ENCODE peak calls at places on chromosome 15, in eight cellular contexts. T is transverse colon, U is dorsolateral prefrontal cortex, G is fibroblast of lung, K is HepG2, Q is gastrocnemius medialis, F is pancreas, I is AG04450. C is an unnamed sample.

GRCh38 chr15:59170295-59170881 is 36.3 kb upstream of the LDHAL6B start:
- DNase-seq in G (no peak), F (peak; percentile 66), Q (peak; percentile 37), T (peak; percentile 37), I (no peak), U (peak; percentile 34), K (peak; percentile 16), C (no peak)

GRCh38 chr15:28184166-28184565 is 85.1 kb upstream of the OCA2 start:
- DNase-seq in F (no peak), Q (no peak), U (no peak), I (no peak), T (no peak), K (no peak), G (peak; percentile 17), C (no peak)

GRCh38 chr15:42605281-42605744 is 29.9 kb downstream of the STARD9 start:
- DNase-seq in Q (no peak), T (no peak), U (no peak), K (no peak), F (no peak), G (peak; percentile 40), I (no peak), C (no peak)

GRCh38 chr15:68420186-68420684 is 11.7 kb downstream of the ITGA11 start:
- DNase-seq in U (no peak), G (no peak), F (peak; percentile 4), I (no peak), T (no peak), K (peak; percentile 9), Q (no peak), C (no peak)

GRCh38 chr15:65583701-65584100 is 27.2 kb downstream of the INTS14 start:
- DNase-seq in T (peak; percentile 13), K (peak; percentile 37), Q (no peak), G (peak; percentile 29), U (no peak), I (no peak), F (no peak), C (no peak)

GRCh38 chr15:47460775-47461174 is 256.5 kb upstream of the SEMA6D start:
- DNase-seq in Q (peak; percentile 12), F (no peak), U (no peak), I (no peak), T (no peak), G (no peak), K (no peak), C (no peak)

GRCh38 chr15:85568261-85568808 is 187.9 kb downstream of the AKAP13 start:
- DNase-seq in U (no peak), F (no peak), I (no peak), T (no peak), Q (no peak), G (no peak), K (no peak), C (no peak)

GRCh38 chr15:51735611-51736010 is 1.8 kb downstream of the LYSMD2 start:
- DNase-seq in Q (no peak), I (no peak), U (no peak), T (no peak), K (no peak), F (no peak), G (no peak), C (no peak)

GRCh38 chr15:59830873-59831272 is 141.8 kb upstream of the BNIP2 start:
- DNase-seq in G (no peak), F (no peak), I (no peak), K (no peak), T (no peak), Q (no peak), U (no peak), C (no peak)

GRCh38 chr15:78676424-78677110 is 35.6 kb upstream of the CHRNB4 start:
- DNase-seq in I (no peak), Q (no peak), U (no peak), F (no peak), T (no peak), K (no peak), G (no peak), C (no peak)

GRCh38 chr15:67543348-67543718 is 830 bp downstream of the MAP2K5 start:
- DNase-seq in U (no peak), I (no peak), G (no peak), T (peak; percentile 36), Q (peak; percentile 46), F (peak; percentile 28), K (no peak), C (no peak)

GRCh38 chr15:52737720-52738119 is 52.4 kb downstream of the ONECUT1 start:
- DNase-seq in F (no peak), G (no peak), T (no peak), Q (no peak), K (no peak), I (no peak), U (no peak), C (no peak)
- H3K27ac ChIP-seq in F (no peak overlapping the region), G (no peak overlapping the region), T (no peak overlapping the region), Q (no peak overlapping the region), K (no peak overlapping the region), I (no peak overlapping the region), U (no peak overlapping the region), C (no peak overlapping the region)

DNA sequence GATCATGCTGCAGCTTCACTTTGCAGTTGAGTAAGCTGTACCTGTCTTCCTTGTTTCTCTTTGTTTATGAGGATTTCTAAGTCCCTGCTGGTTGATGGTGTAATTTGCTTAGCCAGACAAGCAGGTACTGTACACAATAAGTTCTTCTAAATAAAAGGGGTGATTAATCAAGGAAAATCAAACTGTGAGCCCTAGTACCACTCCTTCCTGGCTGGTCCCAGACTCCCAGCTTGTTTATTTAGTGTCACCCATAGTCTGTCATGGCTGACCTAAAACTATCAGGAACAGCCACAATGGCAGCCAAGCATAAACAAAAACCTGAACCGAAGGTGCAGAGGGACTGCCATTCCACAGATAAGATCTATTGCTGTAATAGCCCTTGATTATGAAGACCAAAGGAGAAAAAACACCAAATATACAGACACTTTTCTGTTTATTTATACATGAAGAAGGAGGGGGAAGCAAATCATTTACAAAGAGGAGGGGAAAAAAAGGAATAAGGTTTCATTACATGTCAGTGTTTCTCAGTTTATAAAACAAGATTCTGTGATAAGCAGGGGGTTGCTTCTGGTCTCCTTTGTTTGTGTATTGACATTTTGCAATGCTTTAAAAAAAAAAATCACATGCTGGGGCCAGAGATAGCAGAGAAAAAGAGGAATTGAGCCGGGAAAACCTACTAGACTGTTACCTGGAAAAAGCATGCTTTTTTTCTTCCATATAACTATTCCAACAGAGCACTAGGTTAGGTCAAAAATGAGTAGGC is 182.4 kb upstream of the DPH6 start:
- DNase-seq in T (no peak), U (no peak), I (no peak), G (peak; percentile 13), F (no peak), Q (no peak), K (no peak), C (no peak)
- H3K27ac ChIP-seq in T (no peak overlapping the region), U (no peak overlapping the region), I (no peak overlapping the region), G (no peak overlapping the region), F (peak overlapping the region; percentile 44), Q (no peak overlapping the region), K (no peak overlapping the region), C (no peak overlapping the region)

GRCh38 chr15:75136758-75137157 is 64.9 kb upstream of the C15orf39 start:
- DNase-seq in G (no peak), Q (no peak), F (no peak), T (no peak), I (no peak), U (no peak), K (no peak), C (no peak)
- H3K27ac ChIP-seq in G (no peak overlapping the region), Q (no peak overlapping the region), F (no peak overlapping the region), T (no peak overlapping the region), I (no peak overlapping the region), U (no peak overlapping the region), K (peak overlapping the region; percentile 18), C (no peak overlapping the region)

DNA sequence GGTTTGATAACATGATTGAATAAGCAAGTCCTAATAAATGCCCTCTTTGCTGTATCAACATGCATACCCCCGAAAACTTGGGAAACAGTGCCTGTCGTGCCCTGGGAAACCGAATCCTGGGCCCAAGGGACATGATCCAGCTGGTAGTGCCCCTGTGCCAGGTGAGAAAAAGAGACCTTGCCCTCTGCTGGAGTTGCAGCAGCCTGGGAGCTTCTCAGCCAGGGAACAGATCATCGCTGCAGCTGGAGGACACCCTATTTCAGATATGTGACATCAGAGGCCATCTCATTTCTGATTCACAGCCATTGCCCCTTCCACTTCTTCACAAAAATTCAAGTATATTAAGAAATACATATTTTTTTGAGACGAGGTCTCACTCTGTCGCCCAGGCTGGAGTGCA is 32.3 kb downstream of the STOML1 start:
- DNase-seq in U (no peak), G (no peak), Q (no peak), T (no peak), I (no peak), K (no peak), F (no peak), C (no peak)
- H3K27ac ChIP-seq in U (no peak overlapping the region), G (no peak overlapping the region), Q (no peak overlapping the region), T (no peak overlapping the region), I (no peak overlapping the region), K (no peak overlapping the region), F (no peak overlapping the region), C (no peak overlapping the region)

GRCh38 chr15:40893733-40894688 is at the start of gene VPS18:
- DNase-seq in G (peak; percentile 97), K (peak; percentile 90), T (peak; percentile 99), U (peak; percentile 99), F (peak; percentile 98), Q (peak; percentile 98), I (peak; percentile 94), C (peak; percentile 98)

GRCh38 chr15:40892449-40893012 is 1.7 kb upstream of the VPS18 start:
- DNase-seq in I (no peak), K (no peak), G (no peak), Q (no peak), U (no peak), F (no peak), T (no peak), C (no peak)

GRCh38 chr15:40891810-40892448 is 2.3 kb upstream of the VPS18 start:
- DNase-seq in G (peak; percentile 59), I (no peak), U (peak; percentile 49), Q (no peak), F (peak; percentile 59), K (peak; percentile 40), T (peak; percentile 74), C (no peak)

GRCh38 chr15:40894689-40895308 is 549 bp downstream of the VPS18 start:
- DNase-seq in U (no peak), G (peak; percentile 68), F (no peak), I (peak; percentile 66), T (peak; percentile 53), Q (peak; percentile 54), K (peak; percentile 86), C (no peak)

GRCh38 chr15:40893019-40893723 is 1.1 kb upstream of the VPS18 start:
- DNase-seq in U (no peak), G (no peak), K (no peak), I (no peak), F (peak; percentile 29), Q (no peak), T (no peak), C (no peak)
- H3K27ac ChIP-seq in U (peak overlapping the region; percentile 83), G (no peak overlapping the region), K (no peak overlapping the region), I (peak overlapping the region; percentile 11), F (no peak overlapping the region), Q (peak overlapping the region; percentile 98), T (peak overlapping the region; percentile 90), C (no peak overlapping the region)

C was measured in caudate nucleus.